ENCODE peak calls at places on chromosome X, in four cellular contexts. T, P, U and R are unnamed samples.

GRCh38 chrX:31269914-31270313 is 198.1 kb upstream of the FTHL17 start:
- DNase-seq in T (no peak), P (no peak), U (no peak), R (no peak)

GRCh38 chrX:141903400-141904155 is at the start of gene MAGEC1:
- DNase-seq in T (no peak), P (no peak), U (no peak), R (peak)

GRCh38 chrX:115584715-115585114 is 23.7 kb downstream of the PLS3 start:
- DNase-seq in T (no peak), P (no peak), U (no peak), R (no peak)

GRCh38 chrX:70446380-70447350 is 2.0 kb downstream of the DLG3 start:
- DNase-seq in T (no peak), P (no peak), U (no peak), R (no peak)

GRCh38 chrX:111270339-111270738 is at the start of gene CAPN6:
- DNase-seq in T (peak), P (no peak), U (no peak), R (no peak)

GRCh38 chrX:112011376-112011775 is 71.2 kb downstream of the TRPC5 start:
- DNase-seq in T (no peak), P (no peak), U (no peak), R (no peak)

GRCh38 chrX:10110984-10111363 is 45.8 kb upstream of the CLCN4 start:
- DNase-seq in T (no peak), P (peak), U (peak), R (no peak)

GRCh38 chrX:15714529-15714928 is 23.5 kb upstream of the CA5B start:
- DNase-seq in T (no peak), P (no peak), U (no peak), R (no peak)

GRCh38 chrX:153643431-153644351 is 3.3 kb upstream of the DUSP9 start:
- DNase-seq in T (no peak), P (no peak), U (peak), R (no peak)

GRCh38 chrX:13761606-13762005 is 27.1 kb downstream of the OFD1 start:
- DNase-seq in T (no peak), P (no peak), U (peak), R (no peak)

GRCh38 chrX:44580466-44580865 is 37.8 kb upstream of the FUNDC1 start:
- DNase-seq in T (no peak), P (no peak), U (no peak), R (no peak)

GRCh38 chrX:318068-318738 is 393 bp downstream of the GTPBP6 start:
- DNase-seq in T (peak), P (peak), U (peak), R (no peak)

GRCh38 chrX:119784747-119785446 is 6.5 kb downstream of the RPL39 start:
- DNase-seq in T (no peak), P (peak), U (no peak), R (no peak)

GRCh38 chrX:137574102-137574783 is 8.3 kb downstream of the ZIC3 start:
- DNase-seq in T (no peak), P (no peak), U (no peak), R (no peak)

GRCh38 chrX:78118628-78119027 is 14.6 kb downstream of the PGK1 start:
- DNase-seq in T (no peak), P (no peak), U (no peak), R (no peak)